ENCODE peak calls at places on chromosome 13, in ten cellular contexts. X, J, E, C, M, V, F, I, Q and U are unnamed samples. For H3K36me3, the result is how much of the 10 kb centered on the place peaks cover.

GRCh38 chr13:113151745-113152707 is 6.4 kb upstream of the PROZ start:
- DNase-seq in X (no peak), J (no peak), E (no peak), C (peak), M (no peak), V (peak), F (no peak), I (peak), Q (no peak), U (no peak)

GRCh38 chr13:20399515-20399914 is 126.1 kb downstream of the CRYL1 start:
- DNase-seq in X (no peak), J (no peak), E (no peak), C (no peak), M (no peak), V (peak), F (no peak), I (peak), Q (no peak), U (no peak)

GRCh38 chr13:104310861-104311260 is 1244.6 kb upstream of the SLC10A2 start:
- DNase-seq in X (no peak), J (no peak), E (no peak), C (no peak), M (no peak), V (no peak), F (no peak), I (no peak), Q (no peak), U (no peak)

GRCh38 chr13:97359181-97360057 is 74.5 kb upstream of the RAP2A start:
- DNase-seq in X (peak), J (no peak), E (peak), C (peak), M (no peak), V (peak), F (no peak), I (peak), Q (peak), U (no peak)

GRCh38 chr13:79659161-79659560 is 178.2 kb downstream of the NDFIP2 start:
- DNase-seq in X (no peak), J (no peak), E (no peak), C (peak), M (peak), V (no peak), F (peak), I (no peak), Q (peak), U (no peak)

GRCh38 chr13:94783489-94783888 is 71.1 kb upstream of the SOX21 start:
- DNase-seq in X (no peak), J (no peak), E (no peak), C (no peak), M (no peak), V (no peak), F (no peak), I (no peak), Q (no peak), U (no peak)

GRCh38 chr13:92769064-92769463 is 457.5 kb upstream of the GPC6 start:
- DNase-seq in X (no peak), J (no peak), E (no peak), C (peak), M (no peak), V (no peak), F (no peak), I (no peak), Q (no peak), U (no peak)

GRCh38 chr13:107681611-107682010 is 533.7 kb downstream of the LIG4 start:
- DNase-seq in X (no peak), J (no peak), E (no peak), C (no peak), M (no peak), V (no peak), F (no peak), I (no peak), Q (no peak), U (no peak)

GRCh38 chr13:50453238-50453637 is 390.3 kb downstream of the DLEU7 start:
- DNase-seq in X (no peak), J (no peak), E (no peak), C (peak), M (no peak), V (no peak), F (no peak), I (no peak), Q (no peak), U (no peak)

GRCh38 chr13:33441015-33441414 is 155.5 kb upstream of the STARD13 start:
- DNase-seq in X (no peak), J (no peak), E (no peak), C (peak), M (peak), V (no peak), F (no peak), I (peak), Q (no peak), U (no peak)

GRCh38 chr13:21365574-21365973 is 93.5 kb downstream of the ZDHHC20 start:
- DNase-seq in X (peak), J (no peak), E (no peak), C (no peak), M (no peak), V (peak), F (no peak), I (peak), Q (no peak), U (no peak)

GRCh38 chr13:113645329-113645728 is 12.7 kb downstream of the ATP4B start:
- DNase-seq in X (no peak), J (peak), E (no peak), C (no peak), M (no peak), V (no peak), F (no peak), I (no peak), Q (no peak), U (no peak)

GRCh38 chr13:24271611-24272451 is 37.5 kb upstream of the C1QTNF9 start:
- DNase-seq in X (peak), J (no peak), E (no peak), C (peak), M (peak), V (peak), F (peak), I (peak), Q (no peak), U (peak)

GRCh38 chr13:22761709-22762108 is 419.1 kb upstream of the SGCG start:
- DNase-seq in X (no peak), J (no peak), E (no peak), C (no peak), M (no peak), V (no peak), F (no peak), I (no peak), Q (no peak), U (no peak)

GRCh38 chr13:105982219-105982618 is 553.2 kb downstream of the EFNB2 start:
- DNase-seq in X (no peak), J (no peak), E (no peak), C (no peak), M (no peak), V (no peak), F (no peak), I (peak), Q (no peak), U (no peak)

GRCh38 chr13:46367622-46368327 is 19.3 kb downstream of the RUBCNL start:
- DNase-seq in X (no peak), J (no peak), E (no peak), C (peak), M (no peak), V (no peak), F (no peak), I (no peak), Q (no peak), U (no peak)

GRCh38 chr13:105083986-105084385 is 1451.5 kb downstream of the EFNB2 start:
- DNase-seq in X (no peak), J (no peak), E (no peak), C (no peak), M (no peak), V (no peak), F (no peak), I (no peak), Q (no peak), U (no peak)

GRCh38 chr13:113403255-113404104 is 39.5 kb upstream of the GRTP1 start:
- DNase-seq in X (no peak), J (no peak), E (no peak), C (no peak), M (no peak), V (no peak), F (peak), I (peak), Q (no peak), U (no peak)

GRCh38 chr13:113981201-113981605 is 7.3 kb upstream of the C13orf46 start:
- DNase-seq in X (peak), J (peak), E (no peak), C (no peak), M (peak), V (no peak), F (peak), I (no peak), Q (peak), U (no peak)

GRCh38 chr13:95228130-95228529 is 73.1 kb downstream of the ABCC4 start:
- DNase-seq in X (no peak), J (no peak), E (no peak), C (no peak), M (no peak), V (no peak), F (no peak), I (no peak), Q (no peak), U (no peak)

GRCh38 chr13:94233401-94233800 is 246.1 kb downstream of the DCT start:
- DNase-seq in X (no peak), J (no peak), E (no peak), C (peak), M (no peak), V (peak), F (no peak), I (no peak), Q (no peak), U (no peak)

DNA sequence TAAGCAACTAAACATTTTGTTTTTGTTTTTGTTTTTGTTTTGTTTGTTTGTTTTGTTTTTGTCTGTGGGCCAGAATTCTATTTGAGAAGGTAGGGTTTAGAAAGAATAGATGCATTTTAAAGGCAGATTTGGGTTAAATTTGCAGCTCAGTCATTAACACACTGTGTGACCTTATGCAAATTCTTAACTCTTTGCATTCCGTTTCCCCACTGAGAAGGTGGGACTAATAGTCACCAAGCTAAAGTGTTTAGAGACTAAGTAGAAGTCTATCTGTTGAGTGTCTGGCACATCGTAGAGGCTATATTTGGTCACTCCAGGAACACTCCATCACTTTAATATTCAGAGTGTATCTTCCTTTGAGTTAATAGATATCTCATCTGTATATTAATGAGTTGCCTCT is 87.1 kb downstream of the CCNA1 start:
- DNase-seq in X (no peak), J (no peak), E (no peak), C (no peak), M (no peak), V (no peak), F (no peak), I (no peak), Q (no peak), U (no peak)
- H3K4me3 ChIP-seq in X (no peak), J (no peak), E (no peak), C (no peak), M (no peak), V (no peak), F (no peak), I (no peak), Q (no peak), U (no peak)

DNA sequence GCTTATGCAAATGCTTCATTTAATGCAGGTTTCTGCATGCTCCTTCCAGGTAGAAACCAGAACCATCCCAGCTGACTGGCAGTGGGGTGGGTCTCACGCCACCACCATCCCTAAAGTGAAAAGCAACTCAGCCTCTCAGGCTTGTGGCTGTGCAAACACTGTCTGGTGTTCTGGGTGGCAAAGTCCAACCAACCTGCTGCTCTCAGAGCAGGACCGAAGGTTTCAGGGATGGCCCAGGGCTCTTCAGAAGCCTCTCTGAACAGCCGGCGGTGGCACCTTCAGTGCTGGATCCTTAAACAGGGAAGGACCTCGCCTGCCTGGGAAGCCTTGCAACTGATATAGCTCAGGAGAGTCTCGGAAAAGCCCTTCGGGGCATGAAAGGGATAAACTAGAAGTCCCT is 100.8 kb downstream of the COL4A1 start:
- DNase-seq in X (no peak), J (no peak), E (no peak), C (no peak), M (no peak), V (no peak), F (no peak), I (no peak), Q (no peak), U (no peak)
- H3K36me3 ChIP-seq in X (under half), J (under half), E (under half), C (under half), M (under half), V (half or more), F (half or more), I (half or more), Q (under half), U (under half)

DNA sequence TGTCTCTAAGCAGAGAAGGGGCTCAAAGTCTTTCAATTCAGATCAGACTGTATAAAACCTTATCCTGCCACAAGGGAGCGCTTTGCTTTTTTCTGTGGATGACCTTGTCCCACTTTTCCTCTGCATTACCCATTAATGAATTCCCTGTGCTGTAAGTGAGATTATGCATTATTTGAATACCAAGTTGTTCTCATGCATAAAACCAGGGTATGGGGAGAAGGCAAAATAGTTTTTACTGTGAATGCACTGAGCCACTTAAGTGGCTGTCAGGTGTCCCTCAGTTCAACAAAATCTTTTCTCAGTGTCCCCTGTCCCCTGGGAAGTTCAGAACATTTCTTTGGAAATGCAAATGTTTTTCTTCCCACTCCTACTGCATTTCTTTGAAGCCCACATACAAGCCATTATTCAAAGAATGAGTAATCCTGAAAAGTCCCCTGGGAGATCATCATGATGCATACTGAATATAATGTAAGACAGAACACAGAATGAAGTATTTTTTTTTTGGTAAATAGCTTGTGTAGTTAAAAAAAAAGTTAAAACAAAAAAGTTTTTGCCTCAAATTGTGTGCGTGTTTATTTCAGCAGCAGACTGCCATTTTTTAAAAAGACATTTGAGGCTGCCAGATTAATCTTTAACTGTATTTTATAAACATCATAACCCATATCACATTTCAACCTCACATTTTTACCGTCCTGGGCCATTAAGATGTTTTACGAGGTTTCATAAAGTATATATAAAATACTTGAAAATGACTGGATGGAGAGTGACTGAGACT is 506.7 kb upstream of the PCDH9 start:
- DNase-seq in X (no peak), J (no peak), E (peak), C (peak), M (no peak), V (no peak), F (no peak), I (peak), Q (no peak), U (no peak)
- TF ChIP-seq CTCF in X (no peak), J (no peak), E (peak), C (no peak), M (no peak), V (no peak), F (no peak), I (peak), Q (no peak), U (no peak)

GRCh38 chr13:30690282-30691188 is 44.8 kb upstream of the ALOX5AP start:
- DNase-seq in X (peak), J (no peak), E (peak), C (peak), M (no peak), V (peak), F (peak), I (no peak), Q (peak), U (peak)
- H3K4me3 ChIP-seq in X (peak), J (peak), E (peak), C (peak), M (peak), V (peak), F (peak), I (no peak), Q (peak), U (peak)

DNA sequence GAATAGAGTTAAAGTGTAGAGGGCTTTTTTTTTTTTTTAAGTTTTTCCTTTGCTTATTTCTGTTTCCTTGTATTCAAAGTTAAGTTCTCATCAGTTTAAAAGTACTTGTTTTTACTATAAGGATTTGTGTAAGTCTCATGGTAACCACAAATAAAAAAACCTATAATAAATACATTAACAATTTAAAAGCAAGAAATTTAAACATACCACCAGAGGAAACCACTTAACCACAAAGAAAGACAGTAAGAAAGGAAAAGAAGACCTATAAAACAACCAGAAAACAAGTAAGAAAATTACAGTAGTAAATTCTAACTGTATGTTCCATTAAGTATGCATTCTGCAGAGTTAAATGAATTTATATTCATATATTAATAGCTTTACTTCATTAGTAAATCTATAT is 999.1 kb upstream of the ATXN8OS start:
- DNase-seq in X (no peak), J (no peak), E (no peak), C (no peak), M (no peak), V (no peak), F (no peak), I (no peak), Q (no peak), U (no peak)
- H3K36me3 ChIP-seq in X (under half), J (under half), E (under half), C (under half), M (under half), V (under half), F (under half), I (under half), Q (under half), U (under half)

DNA sequence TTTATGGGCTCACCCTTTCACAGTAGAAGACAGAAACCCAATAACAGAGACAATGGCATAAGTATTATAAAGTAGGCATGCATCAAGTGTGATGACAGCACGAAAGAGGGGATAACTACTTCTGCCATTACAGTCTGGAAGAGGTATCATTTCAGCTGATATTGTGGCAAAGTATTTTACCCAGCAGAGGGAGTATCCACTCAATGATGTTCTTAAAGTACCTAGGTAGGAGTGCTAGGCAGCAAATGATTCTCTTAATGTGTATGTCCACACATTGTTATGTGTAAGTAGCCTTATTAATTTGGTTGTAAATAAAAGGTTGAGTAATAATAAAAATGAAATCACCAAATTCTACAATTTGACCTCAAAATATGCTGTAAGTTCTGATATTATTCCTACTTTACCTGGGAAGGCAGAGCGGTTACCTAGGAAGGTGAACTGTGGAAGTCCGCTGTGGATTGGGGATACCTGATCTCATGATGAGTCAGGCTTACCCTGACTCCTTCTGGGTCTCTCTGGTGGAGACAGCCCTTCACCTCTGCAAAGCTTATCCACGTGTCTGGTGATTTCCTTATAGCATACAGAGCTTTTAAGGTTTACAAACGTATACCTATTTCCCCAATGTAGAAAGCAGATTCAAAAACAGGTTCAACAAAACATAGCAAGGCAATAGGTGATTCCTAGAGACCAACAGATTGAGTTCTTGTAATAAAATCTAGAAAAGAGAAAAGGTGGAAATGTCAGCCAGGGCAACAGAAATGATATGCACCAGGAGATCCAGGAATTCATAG is 4.0 kb upstream of the UBAC2 start:
- DNase-seq in X (no peak), J (no peak), E (peak), C (no peak), M (no peak), V (no peak), F (no peak), I (no peak), Q (no peak), U (no peak)
- TF ChIP-seq CTCF in X (peak), J (no peak), E (peak), C (no peak), M (no peak), V (no peak), F (no peak), I (peak), Q (no peak), U (peak)